ENCODE peak calls at places on chromosomes 6 and 20, in six cellular contexts. One of them, this sample, is unnamed.

GRCh38 chr6:168122011-168122410 is 43.0 kb upstream of the FRMD1 start:
- DNase-seq in ELR: no peak
- DNase-seq in cardiac muscle cell: no peak
- DNase-seq in SIG-M5: no peak
- DNase-seq in activated naive CD4-positive, alpha-beta T cell treated with anti-CD3 and anti-CD28 coated beads, Interleukin-2, amount 50 U/mL, for 16 hours: no peak
- DNase-seq in nucleus accumbens: no peak
- DNase-seq in this sample: no peak

GRCh38 chr6:148564494-148564893 is 182.3 kb upstream of the UST start:
- DNase-seq in ELR: no peak
- DNase-seq in cardiac muscle cell: no peak
- DNase-seq in SIG-M5: no peak
- DNase-seq in activated naive CD4-positive, alpha-beta T cell treated with anti-CD3 and anti-CD28 coated beads, Interleukin-2, amount 50 U/mL, for 16 hours: no peak
- DNase-seq in nucleus accumbens: no peak
- DNase-seq in this sample: no peak

GRCh38 chr20:41182296-41183212 is 45.2 kb downstream of the PLCG1 start:
- DNase-seq in ELR: peak; percentile 50
- DNase-seq in cardiac muscle cell: no peak
- DNase-seq in SIG-M5: no peak
- DNase-seq in activated naive CD4-positive, alpha-beta T cell treated with anti-CD3 and anti-CD28 coated beads, Interleukin-2, amount 50 U/mL, for 16 hours: no peak
- DNase-seq in nucleus accumbens: no peak
- DNase-seq in this sample: no peak

GRCh38 chr20:57398231-57398821 is 7.1 kb downstream of the RBM38 start:
- DNase-seq in ELR: no peak
- DNase-seq in cardiac muscle cell: no peak
- DNase-seq in SIG-M5: no peak
- DNase-seq in activated naive CD4-positive, alpha-beta T cell treated with anti-CD3 and anti-CD28 coated beads, Interleukin-2, amount 50 U/mL, for 16 hours: peak; percentile 89
- DNase-seq in nucleus accumbens: no peak
- DNase-seq in this sample: peak; percentile 97

GRCh38 chr6:102736941-102737368 is 1343.4 kb downstream of the GRIK2 start:
- DNase-seq in ELR: peak; percentile 87
- DNase-seq in cardiac muscle cell: no peak
- DNase-seq in SIG-M5: no peak
- DNase-seq in activated naive CD4-positive, alpha-beta T cell treated with anti-CD3 and anti-CD28 coated beads, Interleukin-2, amount 50 U/mL, for 16 hours: no peak
- DNase-seq in nucleus accumbens: no peak
- DNase-seq in this sample: no peak

GRCh38 chr6:16690244-16691142 is 70.8 kb downstream of the ATXN1 start:
- DNase-seq in ELR: peak; percentile 47
- DNase-seq in cardiac muscle cell: peak; percentile 88
- DNase-seq in SIG-M5: no peak
- DNase-seq in activated naive CD4-positive, alpha-beta T cell treated with anti-CD3 and anti-CD28 coated beads, Interleukin-2, amount 50 U/mL, for 16 hours: peak; percentile 31
- DNase-seq in nucleus accumbens: no peak
- DNase-seq in this sample: peak; percentile 77

GRCh38 chr6:106608080-106608668 is 21.1 kb downstream of the RTN4IP1 start:
- DNase-seq in ELR: peak; percentile 79
- DNase-seq in cardiac muscle cell: peak; percentile 65
- DNase-seq in SIG-M5: no peak
- DNase-seq in activated naive CD4-positive, alpha-beta T cell treated with anti-CD3 and anti-CD28 coated beads, Interleukin-2, amount 50 U/mL, for 16 hours: no peak
- DNase-seq in nucleus accumbens: no peak
- DNase-seq in this sample: peak; percentile 26

GRCh38 chr6:42159431-42160024 is 13.6 kb upstream of the GUCA1A start:
- DNase-seq in ELR: no peak
- DNase-seq in cardiac muscle cell: no peak
- DNase-seq in SIG-M5: no peak
- DNase-seq in activated naive CD4-positive, alpha-beta T cell treated with anti-CD3 and anti-CD28 coated beads, Interleukin-2, amount 50 U/mL, for 16 hours: no peak
- DNase-seq in nucleus accumbens: no peak
- DNase-seq in this sample: no peak

GRCh38 chr20:48822879-48823385 is 4.9 kb downstream of the PREX1 start:
- DNase-seq in ELR: no peak
- DNase-seq in cardiac muscle cell: no peak
- DNase-seq in SIG-M5: no peak
- DNase-seq in activated naive CD4-positive, alpha-beta T cell treated with anti-CD3 and anti-CD28 coated beads, Interleukin-2, amount 50 U/mL, for 16 hours: no peak
- DNase-seq in nucleus accumbens: no peak
- DNase-seq in this sample: peak; percentile 66

GRCh38 chr6:128740951-128741350 is 142.0 kb upstream of the LAMA2 start:
- DNase-seq in ELR: no peak
- DNase-seq in cardiac muscle cell: peak; percentile 11
- DNase-seq in SIG-M5: no peak
- DNase-seq in activated naive CD4-positive, alpha-beta T cell treated with anti-CD3 and anti-CD28 coated beads, Interleukin-2, amount 50 U/mL, for 16 hours: no peak
- DNase-seq in nucleus accumbens: no peak
- DNase-seq in this sample: no peak

GRCh38 chr6:82738773-82739172 is 326.9 kb downstream of the UBE3D start:
- DNase-seq in ELR: no peak
- DNase-seq in cardiac muscle cell: no peak
- DNase-seq in SIG-M5: no peak
- DNase-seq in activated naive CD4-positive, alpha-beta T cell treated with anti-CD3 and anti-CD28 coated beads, Interleukin-2, amount 50 U/mL, for 16 hours: no peak
- DNase-seq in nucleus accumbens: no peak
- DNase-seq in this sample: no peak

GRCh38 chr20:56359212-56360132 is 698 bp downstream of the FAM210B start:
- DNase-seq in ELR: peak; percentile 88
- DNase-seq in cardiac muscle cell: peak; percentile 82
- DNase-seq in SIG-M5: no peak
- DNase-seq in activated naive CD4-positive, alpha-beta T cell treated with anti-CD3 and anti-CD28 coated beads, Interleukin-2, amount 50 U/mL, for 16 hours: peak; percentile 15
- DNase-seq in nucleus accumbens: no peak
- DNase-seq in this sample: peak; percentile 30

GRCh38 chr6:3231213-3232016 is 4.0 kb upstream of the TUBB2B start:
- DNase-seq in ELR: peak; percentile 85
- DNase-seq in cardiac muscle cell: peak; percentile 83
- DNase-seq in SIG-M5: no peak
- DNase-seq in activated naive CD4-positive, alpha-beta T cell treated with anti-CD3 and anti-CD28 coated beads, Interleukin-2, amount 50 U/mL, for 16 hours: peak; percentile 17
- DNase-seq in nucleus accumbens: peak; percentile 58
- DNase-seq in this sample: no peak

GRCh38 chr6:131063028-131063763 is at the start of gene EPB41L2:
- DNase-seq in ELR: peak; percentile 95
- DNase-seq in cardiac muscle cell: peak; percentile 95
- DNase-seq in SIG-M5: no peak
- DNase-seq in activated naive CD4-positive, alpha-beta T cell treated with anti-CD3 and anti-CD28 coated beads, Interleukin-2, amount 50 U/mL, for 16 hours: peak; percentile 77
- DNase-seq in nucleus accumbens: peak; percentile 75
- DNase-seq in this sample: peak; percentile 81

GRCh38 chr6:146819596-146820320 is 221.0 kb downstream of the ADGB start:
- DNase-seq in ELR: no peak
- DNase-seq in cardiac muscle cell: peak; percentile 72
- DNase-seq in SIG-M5: no peak
- DNase-seq in activated naive CD4-positive, alpha-beta T cell treated with anti-CD3 and anti-CD28 coated beads, Interleukin-2, amount 50 U/mL, for 16 hours: no peak
- DNase-seq in nucleus accumbens: no peak
- DNase-seq in this sample: no peak

GRCh38 chr6:143549630-143550268 is 38.2 kb upstream of the FUCA2 start:
- DNase-seq in ELR: no peak
- DNase-seq in cardiac muscle cell: no peak
- DNase-seq in SIG-M5: no peak
- DNase-seq in activated naive CD4-positive, alpha-beta T cell treated with anti-CD3 and anti-CD28 coated beads, Interleukin-2, amount 50 U/mL, for 16 hours: peak; percentile 51
- DNase-seq in nucleus accumbens: no peak
- DNase-seq in this sample: peak; percentile 63

GRCh38 chr20:32613596-32614053 is 28.5 kb upstream of the NOL4L start:
- DNase-seq in ELR: no peak
- DNase-seq in cardiac muscle cell: no peak
- DNase-seq in SIG-M5: no peak
- DNase-seq in activated naive CD4-positive, alpha-beta T cell treated with anti-CD3 and anti-CD28 coated beads, Interleukin-2, amount 50 U/mL, for 16 hours: no peak
- DNase-seq in nucleus accumbens: no peak
- DNase-seq in this sample: no peak

GRCh38 chr6:96704713-96705112 is 132.6 kb downstream of the GPR63 start:
- DNase-seq in ELR: no peak
- DNase-seq in cardiac muscle cell: no peak
- DNase-seq in SIG-M5: no peak
- DNase-seq in activated naive CD4-positive, alpha-beta T cell treated with anti-CD3 and anti-CD28 coated beads, Interleukin-2, amount 50 U/mL, for 16 hours: no peak
- DNase-seq in nucleus accumbens: no peak
- DNase-seq in this sample: peak; percentile 12

GRCh38 chr20:37349517-37350491 is 3.9 kb downstream of the SRC start:
- DNase-seq in ELR: no peak
- DNase-seq in cardiac muscle cell: peak; percentile 62
- DNase-seq in SIG-M5: no peak
- DNase-seq in activated naive CD4-positive, alpha-beta T cell treated with anti-CD3 and anti-CD28 coated beads, Interleukin-2, amount 50 U/mL, for 16 hours: no peak
- DNase-seq in nucleus accumbens: no peak
- DNase-seq in this sample: no peak

GRCh38 chr6:145813285-145814034 is 1.1 kb downstream of the FBXO30 start:
- DNase-seq in ELR: peak; percentile 86
- DNase-seq in cardiac muscle cell: peak; percentile 69
- DNase-seq in SIG-M5: peak; percentile 15
- DNase-seq in activated naive CD4-positive, alpha-beta T cell treated with anti-CD3 and anti-CD28 coated beads, Interleukin-2, amount 50 U/mL, for 16 hours: no peak
- DNase-seq in nucleus accumbens: no peak
- DNase-seq in this sample: no peak

GRCh38 chr6:84013931-84014330 is 19.6 kb upstream of the MRAP2 start:
- DNase-seq in ELR: no peak
- DNase-seq in cardiac muscle cell: no peak
- DNase-seq in SIG-M5: no peak
- DNase-seq in activated naive CD4-positive, alpha-beta T cell treated with anti-CD3 and anti-CD28 coated beads, Interleukin-2, amount 50 U/mL, for 16 hours: no peak
- DNase-seq in nucleus accumbens: no peak
- DNase-seq in this sample: no peak

GRCh38 chr6:84882768-84883766 is 118.7 kb upstream of the TBX18 start:
- DNase-seq in ELR: no peak
- DNase-seq in cardiac muscle cell: no peak
- DNase-seq in SIG-M5: no peak
- DNase-seq in activated naive CD4-positive, alpha-beta T cell treated with anti-CD3 and anti-CD28 coated beads, Interleukin-2, amount 50 U/mL, for 16 hours: no peak
- DNase-seq in nucleus accumbens: no peak
- DNase-seq in this sample: no peak

GRCh38 chr6:37239950-37240713 is 17.4 kb upstream of the TBC1D22B start:
- DNase-seq in ELR: peak; percentile 97
- DNase-seq in cardiac muscle cell: peak; percentile 99
- DNase-seq in SIG-M5: no peak
- DNase-seq in activated naive CD4-positive, alpha-beta T cell treated with anti-CD3 and anti-CD28 coated beads, Interleukin-2, amount 50 U/mL, for 16 hours: peak; percentile 83
- DNase-seq in nucleus accumbens: no peak
- DNase-seq in this sample: peak; percentile 94

GRCh38 chr6:25659633-25660368 is 7.8 kb downstream of the SCGN start:
- DNase-seq in ELR: no peak
- DNase-seq in cardiac muscle cell: no peak
- DNase-seq in SIG-M5: no peak
- DNase-seq in activated naive CD4-positive, alpha-beta T cell treated with anti-CD3 and anti-CD28 coated beads, Interleukin-2, amount 50 U/mL, for 16 hours: no peak
- DNase-seq in nucleus accumbens: no peak
- DNase-seq in this sample: no peak

GRCh38 chr6:165671222-165671715 is 8.2 kb upstream of the PDE10A start:
- DNase-seq in ELR: no peak
- DNase-seq in cardiac muscle cell: no peak
- DNase-seq in SIG-M5: no peak
- DNase-seq in activated naive CD4-positive, alpha-beta T cell treated with anti-CD3 and anti-CD28 coated beads, Interleukin-2, amount 50 U/mL, for 16 hours: no peak
- DNase-seq in nucleus accumbens: no peak
- DNase-seq in this sample: no peak

GRCh38 chr6:56246941-56247653 is at the start of gene COL21A1:
- DNase-seq in ELR: peak; percentile 62
- DNase-seq in cardiac muscle cell: peak; percentile 60
- DNase-seq in SIG-M5: no peak
- DNase-seq in activated naive CD4-positive, alpha-beta T cell treated with anti-CD3 and anti-CD28 coated beads, Interleukin-2, amount 50 U/mL, for 16 hours: no peak
- DNase-seq in nucleus accumbens: no peak
- DNase-seq in this sample: no peak

GRCh38 chr6:103124471-103124870 is 1731.0 kb downstream of the GRIK2 start:
- DNase-seq in ELR: no peak
- DNase-seq in cardiac muscle cell: no peak
- DNase-seq in SIG-M5: no peak
- DNase-seq in activated naive CD4-positive, alpha-beta T cell treated with anti-CD3 and anti-CD28 coated beads, Interleukin-2, amount 50 U/mL, for 16 hours: no peak
- DNase-seq in nucleus accumbens: no peak
- DNase-seq in this sample: no peak

GRCh38 chr20:45994761-45995160 is 13.9 kb upstream of the MMP9 start:
- DNase-seq in ELR: no peak
- DNase-seq in cardiac muscle cell: no peak
- DNase-seq in SIG-M5: no peak
- DNase-seq in activated naive CD4-positive, alpha-beta T cell treated with anti-CD3 and anti-CD28 coated beads, Interleukin-2, amount 50 U/mL, for 16 hours: no peak
- DNase-seq in nucleus accumbens: no peak
- DNase-seq in this sample: no peak

GRCh38 chr20:8389381-8390368 is 257.6 kb downstream of the PLCB1 start:
- DNase-seq in ELR: peak; percentile 56
- DNase-seq in cardiac muscle cell: peak; percentile 80
- DNase-seq in SIG-M5: no peak
- DNase-seq in activated naive CD4-positive, alpha-beta T cell treated with anti-CD3 and anti-CD28 coated beads, Interleukin-2, amount 50 U/mL, for 16 hours: no peak
- DNase-seq in nucleus accumbens: no peak
- DNase-seq in this sample: no peak

GRCh38 chr20:34720266-34720665 is 16.1 kb downstream of the TP53INP2 start:
- DNase-seq in ELR: no peak
- DNase-seq in cardiac muscle cell: no peak
- DNase-seq in SIG-M5: no peak
- DNase-seq in activated naive CD4-positive, alpha-beta T cell treated with anti-CD3 and anti-CD28 coated beads, Interleukin-2, amount 50 U/mL, for 16 hours: no peak
- DNase-seq in nucleus accumbens: no peak
- DNase-seq in this sample: no peak

GRCh38 chr20:40763646-40764295 is 74.7 kb upstream of the MAFB start:
- DNase-seq in ELR: no peak
- DNase-seq in cardiac muscle cell: peak; percentile 5
- DNase-seq in SIG-M5: no peak
- DNase-seq in activated naive CD4-positive, alpha-beta T cell treated with anti-CD3 and anti-CD28 coated beads, Interleukin-2, amount 50 U/mL, for 16 hours: no peak
- DNase-seq in nucleus accumbens: peak; percentile 20
- DNase-seq in this sample: no peak

This sample was measured in activated CD8-positive, alpha-beta T cell treated with anti-CD3 and anti-CD28 coated beads for 36 hours.